ENCODE peak calls at places on chromosomes 5 and 9, in ten cellular contexts. R is epithelial cell of esophagus, Z is IMR-90, O is mucosa of descending colon, L is foreskin fibroblast, E is kidney epithelial cell, Y is choroid plexus epithelial cell, M is fibroblast of lung, D is brain microvascular endothelial cell, X is colonic mucosa. K is an unnamed sample.

GRCh38 chr5:44233691-44234090 is 155.5 kb downstream of the FGF10 start:
- DNase-seq in R (no peak), X (no peak), M (no peak), O (no peak), L (no peak), Y (no peak), E (no peak), Z (no peak), D (no peak), K (peak)

GRCh38 chr5:74113987-74114386 is 488.0 kb downstream of the ARHGEF28 start:
- DNase-seq in E (no peak), M (no peak), Y (no peak), X (no peak), Z (no peak), R (no peak), D (no peak), L (no peak), O (no peak), K (no peak)

GRCh38 chr5:8719797-8720196 is 826.1 kb downstream of the SEMA5A start:
- DNase-seq in D (peak), M (no peak), R (no peak), O (no peak), Z (no peak), E (no peak), X (no peak), L (no peak), Y (no peak), K (no peak)

GRCh38 chr5:4970171-4970570 is 170.0 kb upstream of the ADAMTS16 start:
- DNase-seq in O (no peak), R (no peak), M (no peak), D (no peak), L (no peak), X (no peak), Y (no peak), E (no peak), Z (no peak), K (no peak)

GRCh38 chr5:78577051-78577807 is 71.3 kb downstream of the LHFPL2 start:
- DNase-seq in Y (peak), E (no peak), Z (no peak), M (peak), R (no peak), O (no peak), X (no peak), L (peak), D (no peak), K (no peak)

GRCh38 chr5:156475831-156476551 is 149.0 kb downstream of the SGCD start:
- DNase-seq in E (peak), X (peak), D (peak), Y (peak), R (peak), L (peak), M (peak), O (peak), Z (peak), K (peak)

GRCh38 chr9:122200960-122201635 is 27.7 kb downstream of the LHX6 start:
- DNase-seq in Z (peak), Y (peak), R (no peak), M (peak), E (no peak), L (peak), X (no peak), D (peak), O (no peak), K (peak)

GRCh38 chr9:126624912-126625311 is 11.2 kb downstream of the LMX1B start:
- DNase-seq in E (no peak), X (no peak), L (no peak), Y (no peak), M (no peak), Z (no peak), O (no peak), D (no peak), R (no peak), K (no peak)

GRCh38 chr9:137163101-137163661 is 6.7 kb downstream of the LRRC26 start:
- DNase-seq in E (no peak), X (no peak), O (no peak), Y (peak), M (no peak), D (peak), L (peak), Z (no peak), R (peak), K (no peak)

GRCh38 chr5:39057745-39058144 is 16.5 kb downstream of the RICTOR start:
- DNase-seq in M (peak), D (no peak), X (no peak), Y (no peak), E (no peak), Z (no peak), O (no peak), L (no peak), R (no peak), K (no peak)

GRCh38 chr9:77433675-77434445 is 214.3 kb downstream of the GNA14 start:
- DNase-seq in X (peak), Z (peak), O (peak), Y (peak), E (no peak), D (peak), R (peak), L (peak), M (peak), K (peak)

GRCh38 chr5:168299372-168299771 is 7.9 kb downstream of the WWC1 start:
- DNase-seq in Z (no peak), R (no peak), D (no peak), E (no peak), X (no peak), M (no peak), Y (no peak), O (no peak), L (no peak), K (no peak)

GRCh38 chr5:1546556-1546955 is 22.8 kb upstream of the LPCAT1 start:
- DNase-seq in O (no peak), E (no peak), Y (no peak), D (no peak), Z (no peak), L (no peak), R (no peak), X (peak), M (no peak), K (no peak)

GRCh38 chr9:131905144-131905543 is 165.3 kb upstream of the RAPGEF1 start:
- DNase-seq in X (no peak), L (no peak), R (no peak), Y (no peak), Z (no peak), M (no peak), D (no peak), O (no peak), E (no peak), K (no peak)

DNA sequence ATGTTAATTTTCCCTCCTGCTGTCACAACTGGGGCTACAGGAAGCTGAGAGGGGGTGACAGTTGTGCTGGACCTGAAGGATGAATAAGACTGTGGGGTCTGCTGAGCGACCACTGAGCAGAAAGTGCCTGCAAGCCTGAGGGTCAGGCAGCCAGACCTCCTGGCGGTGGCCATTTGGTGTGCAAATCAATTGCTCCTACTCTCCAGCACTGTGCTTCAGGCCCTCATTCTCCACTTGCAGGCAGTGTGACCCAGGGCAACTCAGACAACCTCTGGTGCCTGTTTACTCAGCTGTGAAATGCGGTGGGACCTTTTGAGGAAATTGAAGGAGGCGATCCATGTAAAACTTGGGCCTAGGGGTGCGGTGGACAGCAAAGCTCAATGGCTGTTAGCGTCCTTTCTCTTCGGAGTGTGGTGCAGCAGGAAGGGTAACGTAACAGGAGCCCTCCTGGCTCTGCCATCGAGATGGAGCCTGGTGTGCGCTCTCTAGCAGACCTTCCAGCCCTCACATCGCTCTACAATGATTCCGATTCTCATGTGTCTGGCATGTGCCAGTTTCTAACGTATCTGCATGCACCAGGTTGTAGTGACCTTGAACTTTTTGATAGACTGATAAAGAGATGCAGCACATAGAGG is 159.5 kb upstream of the RAPGEF1 start:
- DNase-seq in M (no peak), D (no peak), X (no peak), Z (no peak), R (no peak), L (no peak), E (no peak), O (no peak), Y (no peak), K (no peak)
- H3K4me3 ChIP-seq in M (no peak), D (no peak), X (no peak), Z (no peak), R (no peak), L (no peak), E (no peak), O (no peak), Y (no peak), K (no peak)

GRCh38 chr9:133594310-133594709 is 14.9 kb downstream of the FAM163B start:
- DNase-seq in R (no peak), E (no peak), X (no peak), Y (no peak), L (no peak), Z (no peak), O (no peak), M (no peak), D (no peak), K (no peak)
- TF ChIP-seq CTCF in R (no peak), E (no peak), X (no peak), Y (peak), L (no peak), Z (no peak), O (no peak), M (no peak), D (no peak), K (no peak)

GRCh38 chr9:21550392-21550791 is 68.3 kb upstream of the IFNE start:
- DNase-seq in Z (no peak), D (no peak), L (no peak), O (no peak), E (no peak), Y (no peak), R (no peak), M (peak), X (no peak), K (no peak)
- H3K4me3 ChIP-seq in Z (no peak), D (no peak), L (no peak), O (no peak), E (no peak), Y (no peak), R (peak), M (no peak), X (no peak), K (no peak)

GRCh38 chr5:127074466-127074865 is 1.2 kb upstream of the C5orf63 start:
- DNase-seq in E (no peak), D (no peak), M (no peak), L (no peak), X (no peak), Z (no peak), O (no peak), Y (peak), R (no peak), K (no peak)

GRCh38 chr5:127076730-127077129 is 3.4 kb upstream of the C5orf63 start:
- DNase-seq in Y (peak), D (peak), Z (peak), O (peak), R (peak), X (peak), L (peak), M (peak), E (no peak), K (peak)

GRCh38 chr5:127077346-127077745 is 4.0 kb upstream of the C5orf63 start:
- DNase-seq in O (no peak), L (no peak), X (peak), Y (no peak), D (no peak), R (no peak), E (no peak), M (no peak), Z (no peak), K (no peak)

GRCh38 chr5:127070243-127070642 is 3.1 kb downstream of the C5orf63 start:
- DNase-seq in R (no peak), E (no peak), M (no peak), Y (no peak), X (no peak), O (no peak), L (no peak), Z (no peak), D (no peak), K (no peak)

GRCh38 chr5:127072861-127073846 is at the start of gene C5orf63:
- DNase-seq in E (no peak), M (peak), R (peak), O (peak), L (peak), Z (peak), X (peak), D (no peak), Y (peak), K (peak)
- TF ChIP-seq CTCF in E (no peak), M (no peak), R (no peak), O (peak), L (peak), Z (no peak), X (peak), D (no peak), Y (no peak), K (no peak)

GRCh38 chr5:159052282-159053011 is 47.3 kb downstream of the EBF1 start:
- DNase-seq in X (no peak), Z (no peak), D (peak), E (no peak), R (no peak), O (no peak), Y (peak), L (no peak), M (no peak), K (peak)
- H3K4me3 ChIP-seq in X (no peak), Z (no peak), D (no peak), E (no peak), R (no peak), O (no peak), Y (no peak), L (no peak), M (no peak), K (no peak)

DNA sequence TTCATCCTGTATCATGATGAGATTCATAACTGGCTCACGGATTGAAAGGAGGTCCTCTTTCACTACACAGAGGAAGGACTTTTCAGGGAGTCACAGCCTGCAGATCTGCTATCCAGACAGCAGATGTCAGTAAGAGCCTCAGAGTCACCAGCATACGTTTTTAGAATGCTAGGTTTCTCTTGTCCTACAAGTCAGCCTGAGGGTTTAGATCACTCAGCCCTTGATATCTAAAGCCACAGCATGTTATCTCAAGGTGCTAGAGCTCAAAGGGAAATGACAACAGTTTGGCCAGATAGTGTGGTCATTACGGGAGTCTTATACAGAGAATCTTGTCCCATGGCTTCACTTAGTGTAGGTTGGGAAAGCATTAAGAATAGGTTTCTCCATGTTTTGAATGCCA is 30.9 kb upstream of the SLC46A2 start:
- DNase-seq in R (peak), Y (peak), D (peak), Z (peak), X (no peak), E (no peak), L (peak), O (peak), M (peak), K (peak)
- TF ChIP-seq CTCF in R (peak), Y (peak), D (peak), Z (peak), X (peak), E (peak), L (peak), O (peak), M (peak), K (peak)

GRCh38 chr5:2603176-2603575 is 148.3 kb downstream of the IRX2 start:
- DNase-seq in X (no peak), L (no peak), E (no peak), Z (no peak), R (no peak), Y (no peak), O (no peak), D (no peak), M (no peak), K (no peak)

GRCh38 chr5:2607622-2608021 is 143.9 kb downstream of the IRX2 start:
- DNase-seq in E (no peak), O (no peak), X (no peak), D (no peak), L (no peak), Y (no peak), Z (no peak), R (no peak), M (no peak), K (no peak)

GRCh38 chr5:2610986-2611385 is 140.5 kb downstream of the IRX2 start:
- DNase-seq in R (no peak), E (no peak), X (no peak), Y (no peak), D (no peak), L (no peak), O (no peak), M (no peak), Z (no peak), K (no peak)

GRCh38 chr5:2611561-2612096 is 139.8 kb downstream of the IRX2 start:
- DNase-seq in X (no peak), Z (no peak), R (no peak), M (no peak), D (no peak), L (no peak), Y (no peak), E (no peak), O (no peak), K (no peak)

DNA sequence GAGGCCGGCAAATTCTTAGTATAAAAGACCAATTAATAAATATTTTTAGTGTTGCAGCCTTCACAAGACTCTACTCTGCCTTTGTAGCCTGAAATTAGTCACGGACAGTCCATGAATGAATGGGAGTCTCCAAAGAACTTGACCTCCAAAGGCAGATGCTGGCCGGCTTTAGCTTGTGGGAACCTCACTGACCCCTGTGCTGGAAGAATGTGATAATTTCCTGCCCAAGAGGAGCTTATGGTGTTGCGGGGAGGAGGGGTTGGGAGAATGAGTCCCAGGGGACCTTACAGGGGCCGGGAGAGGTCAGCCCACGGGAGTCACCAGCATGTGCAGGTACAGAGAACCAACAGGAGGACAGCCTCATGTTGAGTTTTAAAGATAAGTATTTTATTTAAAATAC is 143.1 kb downstream of the IRX2 start:
- DNase-seq in Z (no peak), O (no peak), E (no peak), Y (no peak), X (no peak), M (no peak), R (no peak), L (no peak), D (no peak), K (no peak)
- H3K4me3 ChIP-seq in Z (no peak), O (no peak), E (no peak), Y (no peak), X (no peak), M (no peak), R (no peak), L (no peak), D (no peak), K (no peak)

K was measured in AG10803.